ENCODE peak calls at places on chromosome 5, in four cellular contexts. One of them, this sample, is unnamed.

GRCh38 chr5:1035421-1036405 is 27.1 kb downstream of the NKD2 start:
- DNase-seq in WTC11: no peak
- DNase-seq in K562: no peak
- DNase-seq in HepG2: no peak
- DNase-seq in this sample: no peak

GRCh38 chr5:149024978-149025377 is 37.9 kb downstream of the SH3TC2 start:
- DNase-seq in HepG2: no peak
- DNase-seq in WTC11: no peak
- DNase-seq in K562: no peak
- DNase-seq in this sample: no peak

GRCh38 chr5:154541553-154541952 is 63.5 kb upstream of the HAND1 start:
- DNase-seq in K562: no peak
- DNase-seq in HepG2: no peak
- DNase-seq in WTC11: peak; percentile 40
- DNase-seq in this sample: peak; percentile 36

GRCh38 chr5:110757118-110757729 is 18.4 kb downstream of the SLC25A46 start:
- DNase-seq in WTC11: no peak
- DNase-seq in HepG2: peak; percentile 38
- DNase-seq in K562: peak; percentile 32
- DNase-seq in this sample: peak; percentile 12

GRCh38 chr5:171610686-171611085 is 174.9 kb upstream of the SMIM23 start:
- DNase-seq in HepG2: no peak
- DNase-seq in K562: no peak
- DNase-seq in WTC11: no peak
- DNase-seq in this sample: no peak

GRCh38 chr5:142221091-142221860 is 103.5 kb downstream of the SPRY4 start:
- DNase-seq in K562: no peak
- DNase-seq in WTC11: no peak
- DNase-seq in HepG2: peak; percentile 89
- DNase-seq in this sample: no peak

GRCh38 chr5:75412111-75412990 is 75.3 kb downstream of the HMGCR start:
- DNase-seq in HepG2: no peak
- DNase-seq in WTC11: no peak
- DNase-seq in K562: no peak
- DNase-seq in this sample: no peak

GRCh38 chr5:142432369-142432863 is 107.6 kb upstream of the SPRY4 start:
- DNase-seq in WTC11: no peak
- DNase-seq in K562: no peak
- DNase-seq in HepG2: no peak
- DNase-seq in this sample: no peak

GRCh38 chr5:174935854-174936474 is 211.6 kb downstream of the MSX2 start:
- DNase-seq in K562: peak; percentile 68
- DNase-seq in WTC11: peak; percentile 83
- DNase-seq in HepG2: peak; percentile 37
- DNase-seq in this sample: peak; percentile 84

GRCh38 chr5:83099001-83099400 is 21.7 kb downstream of the XRCC4 start:
- DNase-seq in WTC11: no peak
- DNase-seq in K562: no peak
- DNase-seq in HepG2: no peak
- DNase-seq in this sample: no peak

GRCh38 chr5:102713278-102713677 is 41.8 kb upstream of the PAM start:
- DNase-seq in WTC11: no peak
- DNase-seq in HepG2: no peak
- DNase-seq in K562: no peak
- DNase-seq in this sample: no peak

GRCh38 chr5:7592910-7593309 is 197.0 kb downstream of the ADCY2 start:
- DNase-seq in HepG2: no peak
- DNase-seq in WTC11: peak; percentile 48
- DNase-seq in K562: no peak
- DNase-seq in this sample: peak; percentile 12

GRCh38 chr5:81161012-81161601 is 72.0 kb upstream of the CKMT2 start:
- DNase-seq in K562: no peak
- DNase-seq in WTC11: no peak
- DNase-seq in HepG2: no peak
- DNase-seq in this sample: no peak

GRCh38 chr5:87321605-87322004 is 53.9 kb downstream of the RASA1 start:
- DNase-seq in K562: no peak
- DNase-seq in HepG2: no peak
- DNase-seq in WTC11: no peak
- DNase-seq in this sample: no peak

GRCh38 chr5:65611524-65611923 is 12.6 kb downstream of the TRIM23 start:
- DNase-seq in WTC11: no peak
- DNase-seq in HepG2: peak; percentile 81
- DNase-seq in K562: no peak
- DNase-seq in this sample: no peak

GRCh38 chr5:110899566-110900412 is 161.0 kb downstream of the SLC25A46 start:
- DNase-seq in WTC11: no peak
- DNase-seq in K562: no peak
- DNase-seq in HepG2: no peak
- DNase-seq in this sample: no peak

GRCh38 chr5:160298189-160298588 is 14.2 kb downstream of the CCNJL start:
- DNase-seq in HepG2: no peak
- DNase-seq in WTC11: no peak
- DNase-seq in K562: no peak
- DNase-seq in this sample: no peak

GRCh38 chr5:154115314-154115713 is 75.2 kb upstream of the GALNT10 start:
- DNase-seq in WTC11: no peak
- DNase-seq in K562: no peak
- DNase-seq in HepG2: no peak
- DNase-seq in this sample: no peak

GRCh38 chr5:77239126-77239741 is 28.8 kb downstream of the PDE8B start:
- DNase-seq in K562: no peak
- DNase-seq in WTC11: no peak
- DNase-seq in HepG2: peak; percentile 12
- DNase-seq in this sample: no peak

GRCh38 chr5:132463808-132464154 is 26.8 kb downstream of the IRF1 start:
- DNase-seq in HepG2: no peak
- DNase-seq in WTC11: no peak
- DNase-seq in K562: no peak
- DNase-seq in this sample: no peak

GRCh38 chr5:138472353-138472752 is 7.1 kb downstream of the EGR1 start:
- DNase-seq in K562: no peak
- DNase-seq in WTC11: peak; percentile 45
- DNase-seq in HepG2: no peak
- DNase-seq in this sample: no peak

GRCh38 chr5:72624641-72625236 is 117.5 kb upstream of the ZNF366 start:
- DNase-seq in K562: no peak
- DNase-seq in WTC11: no peak
- DNase-seq in HepG2: no peak
- DNase-seq in this sample: no peak

GRCh38 chr5:25006734-25007133 is 362.0 kb upstream of the CDH10 start:
- DNase-seq in HepG2: no peak
- DNase-seq in K562: no peak
- DNase-seq in WTC11: no peak
- DNase-seq in this sample: peak; percentile 21

GRCh38 chr5:122515709-122516431 is 203.8 kb downstream of the SNCAIP start:
- DNase-seq in K562: peak; percentile 29
- DNase-seq in HepG2: peak; percentile 56
- DNase-seq in WTC11: peak; percentile 52
- DNase-seq in this sample: peak; percentile 77

GRCh38 chr5:4563400-4563799 is 576.7 kb upstream of the ADAMTS16 start:
- DNase-seq in HepG2: no peak
- DNase-seq in K562: no peak
- DNase-seq in WTC11: peak; percentile 66
- DNase-seq in this sample: no peak

GRCh38 chr5:170151105-170151831 is 45.6 kb downstream of the FOXI1 start:
- DNase-seq in HepG2: peak; percentile 54
- DNase-seq in WTC11: peak; percentile 45
- DNase-seq in K562: peak; percentile 95
- DNase-seq in this sample: no peak

GRCh38 chr5:59317023-59317771 is 576.3 kb downstream of the PDE4D start:
- DNase-seq in HepG2: no peak
- DNase-seq in K562: no peak
- DNase-seq in WTC11: no peak
- DNase-seq in this sample: peak; percentile 55

GRCh38 chr5:132489871-132490483 is 596 bp downstream of the IRF1 start:
- DNase-seq in K562: peak; percentile 86
- DNase-seq in WTC11: peak; percentile 45
- DNase-seq in HepG2: no peak
- DNase-seq in this sample: peak; percentile 54

GRCh38 chr5:169442354-169443248 is 141.0 kb upstream of the SPDL1 start:
- DNase-seq in HepG2: no peak
- DNase-seq in WTC11: no peak
- DNase-seq in K562: no peak
- DNase-seq in this sample: no peak

GRCh38 chr5:119417891-119418781 is 34.2 kb upstream of the HSD17B4 start:
- DNase-seq in K562: no peak
- DNase-seq in HepG2: no peak
- DNase-seq in WTC11: no peak
- DNase-seq in this sample: no peak

GRCh38 chr5:139726248-139726647 is 69.4 kb upstream of the PSD2 start:
- DNase-seq in HepG2: no peak
- DNase-seq in K562: no peak
- DNase-seq in WTC11: no peak
- DNase-seq in this sample: no peak

DNA sequence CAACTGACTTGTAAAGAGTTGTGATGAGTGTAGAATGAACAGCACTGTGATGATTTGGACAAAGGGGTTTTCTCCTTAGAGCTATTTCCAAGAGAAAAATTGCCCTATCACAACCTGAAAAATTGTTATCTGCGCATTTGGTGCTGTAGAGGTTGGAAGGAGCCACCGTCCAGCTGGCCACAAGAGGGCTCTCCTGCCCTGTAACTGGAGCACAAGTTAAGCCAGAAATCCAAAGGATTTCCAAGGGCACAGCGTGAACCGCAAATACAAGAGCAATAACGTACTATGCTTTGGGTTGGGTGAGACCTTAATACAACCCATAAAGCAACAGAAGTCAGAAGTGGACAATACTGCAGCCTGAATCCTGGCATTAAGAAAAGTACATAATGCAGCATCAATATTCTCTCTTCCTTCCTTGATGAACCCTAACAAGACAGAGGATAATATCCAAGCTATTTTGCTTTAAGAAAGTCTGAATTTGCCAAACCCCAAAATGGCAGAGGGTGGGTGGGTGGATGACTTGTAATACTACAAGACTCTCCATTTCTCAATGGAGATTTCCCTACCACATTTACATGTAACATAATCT is 56.8 kb upstream of the SMIM32 start:
- DNase-seq in K562: peak; percentile 41
- DNase-seq in HepG2: peak; percentile 47
- DNase-seq in WTC11: peak; percentile 72
- DNase-seq in this sample: peak; percentile 71
- TF ChIP-seq ELF4 in K562: no peak
- TF ChIP-seq ELF4 in HepG2: no peak
- TF ChIP-seq ELF4 in WTC11: no peak
- TF ChIP-seq ELF4 in this sample: no peak

GRCh38 chr5:93620487-93621339 is 37.7 kb downstream of the NR2F1 start:
- DNase-seq in HepG2: peak; percentile 50
- DNase-seq in WTC11: peak; percentile 75
- DNase-seq in K562: no peak
- DNase-seq in this sample: peak; percentile 78
- TF ChIP-seq ELF4 in HepG2: peak; percentile 40
- TF ChIP-seq ELF4 in WTC11: no peak
- TF ChIP-seq ELF4 in K562: no peak
- TF ChIP-seq ELF4 in this sample: no peak

GRCh38 chr5:152811985-152812384 is 406.9 kb upstream of the NMUR2 start:
- DNase-seq in K562: no peak
- DNase-seq in HepG2: no peak
- DNase-seq in WTC11: no peak
- DNase-seq in this sample: no peak
- TF ChIP-seq ELF4 in K562: no peak
- TF ChIP-seq ELF4 in HepG2: no peak
- TF ChIP-seq ELF4 in WTC11: no peak
- TF ChIP-seq ELF4 in this sample: no peak

GRCh38 chr5:58258984-58259684 is 200.8 kb downstream of the PLK2 start:
- DNase-seq in K562: no peak
- DNase-seq in HepG2: no peak
- DNase-seq in WTC11: no peak
- DNase-seq in this sample: no peak
- TF ChIP-seq ELF4 in K562: no peak
- TF ChIP-seq ELF4 in HepG2: no peak
- TF ChIP-seq ELF4 in WTC11: no peak
- TF ChIP-seq ELF4 in this sample: no peak

GRCh38 chr5:56207537-56207936 is 25.6 kb downstream of the ANKRD55 start:
- DNase-seq in K562: no peak
- DNase-seq in WTC11: no peak
- DNase-seq in HepG2: no peak
- DNase-seq in this sample: no peak

GRCh38 chr5:56208681-56209080 is 24.4 kb downstream of the ANKRD55 start:
- DNase-seq in HepG2: no peak
- DNase-seq in K562: no peak
- DNase-seq in WTC11: no peak
- DNase-seq in this sample: no peak

GRCh38 chr5:56212127-56212879 is 20.8 kb downstream of the ANKRD55 start:
- DNase-seq in HepG2: peak; percentile 18
- DNase-seq in WTC11: no peak
- DNase-seq in K562: no peak
- DNase-seq in this sample: no peak

GRCh38 chr5:56215019-56215830 is 17.9 kb downstream of the ANKRD55 start:
- DNase-seq in HepG2: peak; percentile 78
- DNase-seq in K562: no peak
- DNase-seq in WTC11: no peak
- DNase-seq in this sample: no peak

DNA sequence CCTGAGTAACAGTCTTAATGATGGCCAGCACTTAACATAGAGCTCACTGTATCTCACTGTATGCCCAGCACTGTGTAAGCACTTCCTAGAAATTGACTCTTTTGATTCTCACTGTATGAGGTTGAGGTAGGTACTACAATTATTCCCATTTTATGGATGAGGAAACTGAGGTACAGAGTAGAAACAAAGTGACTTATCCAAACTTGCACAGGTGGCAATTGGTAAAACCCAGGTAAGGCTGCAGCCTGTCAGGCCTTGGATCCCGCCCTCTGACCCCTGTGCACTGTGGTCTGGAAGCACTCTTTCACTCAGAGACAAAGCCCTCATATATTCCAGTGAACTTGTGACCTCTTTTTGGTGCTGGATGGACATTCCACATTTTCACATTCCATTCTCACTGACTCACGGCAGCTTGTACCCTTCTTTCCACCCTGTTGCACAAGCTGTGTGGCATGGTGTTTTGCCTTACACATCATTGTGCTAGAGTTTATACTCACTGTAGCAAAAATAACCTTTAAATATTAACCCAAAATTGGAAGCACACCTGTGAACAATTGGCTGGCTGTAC is 21.7 kb downstream of the ANKRD55 start:
- DNase-seq in HepG2: peak; percentile 99
- DNase-seq in WTC11: no peak
- DNase-seq in K562: no peak
- DNase-seq in this sample: no peak
- TF ChIP-seq ELF4 in HepG2: no peak
- TF ChIP-seq ELF4 in WTC11: no peak
- TF ChIP-seq ELF4 in K562: no peak
- TF ChIP-seq ELF4 in this sample: no peak

DNA sequence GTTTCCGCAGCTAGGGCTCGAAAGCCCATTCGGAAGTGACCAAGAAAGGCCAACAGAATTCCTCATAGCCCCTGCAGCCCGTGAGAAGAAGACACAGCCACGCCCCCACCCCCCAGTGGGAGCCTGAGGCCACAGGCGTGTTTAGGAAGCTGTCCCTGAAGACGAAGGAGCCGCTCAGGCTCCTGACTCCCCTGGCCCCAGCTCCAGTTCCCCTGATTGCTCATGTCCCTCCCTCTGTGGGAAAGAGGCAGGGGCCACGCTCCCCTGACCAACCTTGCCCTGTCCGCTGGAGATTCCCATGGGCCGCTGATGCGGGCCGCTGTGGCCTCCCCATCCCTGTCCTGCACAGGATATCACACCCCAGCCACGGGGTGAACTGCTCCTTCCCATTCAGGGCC is 13.6 kb downstream of the ROPN1L start:
- DNase-seq in K562: no peak
- DNase-seq in HepG2: no peak
- DNase-seq in WTC11: peak; percentile 54
- DNase-seq in this sample: no peak
- TF ChIP-seq ELF4 in K562: no peak
- TF ChIP-seq ELF4 in HepG2: no peak
- TF ChIP-seq ELF4 in WTC11: no peak
- TF ChIP-seq ELF4 in this sample: no peak

This sample was measured in HEK293T.